ENCODE peak calls at places on chromosomes 6 and 20, in eight cellular contexts. P is neuronal stem cell, B is COR-L47, S is fibroblast of the conjunctiva, Q is NCI-H460, G is activated T-cell treated with anti-CD3 and anti-CD28 coated beads for 1 hour, O is NCI-H146, T is epithelial cell of esophagus. H is an unnamed sample.

GRCh38 chr20:25991756-25992130 is 295.1 kb upstream of the ZNF337 start:
- DNase-seq in S (no peak), T (no peak), P (no peak), Q (no peak), G (no peak), B (no peak), O (no peak), H (no peak)

GRCh38 chr20:48012401-48012974 is 227.2 kb upstream of the SULF2 start:
- DNase-seq in S (no peak), O (no peak), G (no peak), P (no peak), B (no peak), T (peak; percentile 84), Q (no peak), H (no peak)

GRCh38 chr6:3355358-3356055 is 96.8 kb downstream of the PSMG4 start:
- DNase-seq in O (peak; percentile 10), T (no peak), P (peak; percentile 50), B (no peak), Q (no peak), G (no peak), S (no peak), H (no peak)

GRCh38 chr6:169117663-169118062 is 136.0 kb downstream of the THBS2 start:
- DNase-seq in Q (no peak), S (no peak), O (no peak), T (no peak), B (no peak), P (no peak), G (no peak), H (no peak)

GRCh38 chr6:35185971-35186370 is 27.8 kb upstream of the SCUBE3 start:
- DNase-seq in T (no peak), O (no peak), P (no peak), Q (no peak), G (no peak), S (no peak), B (no peak), H (no peak)

GRCh38 chr20:56513096-56513806 is 11.3 kb upstream of the FAM209A start:
- DNase-seq in S (no peak), T (peak; percentile 7), B (no peak), O (no peak), G (no peak), Q (no peak), P (no peak), H (no peak)

GRCh38 chr6:125477141-125477540 is 175.4 kb upstream of the HDDC2 start:
- DNase-seq in Q (no peak), P (no peak), S (no peak), T (no peak), G (no peak), B (no peak), O (no peak), H (no peak)

GRCh38 chr6:44715188-44715587 is 327.7 kb downstream of the CDC5L start:
- DNase-seq in Q (no peak), G (no peak), O (no peak), T (no peak), B (no peak), S (no peak), P (no peak), H (no peak)

GRCh38 chr20:50354690-50355592 is 155.2 kb upstream of the PTPN1 start:
- DNase-seq in O (peak; percentile 27), S (no peak), P (no peak), B (no peak), Q (no peak), T (no peak), G (no peak), H (no peak)